ENCODE peak calls at places on chromosomes 3 and 15, in seven cellular contexts. I, G, V, K, L, O and Q are unnamed samples.

GRCh38 chr3:20772869-20773268 is 586.9 kb upstream of the SGO1 start:
- DNase-seq in O (no peak), G (no peak), K (no peak), L (no peak), I (no peak), V (no peak), Q (no peak)

GRCh38 chr15:73956276-73957086 is 30.2 kb downstream of the LOXL1 start:
- DNase-seq in K (no peak), O (no peak), I (no peak), L (no peak), V (no peak), G (peak), Q (peak)

GRCh38 chr15:57747206-57747605 is 40.7 kb downstream of the POLR2M start:
- DNase-seq in V (no peak), G (no peak), K (no peak), L (no peak), O (no peak), I (no peak), Q (no peak)

GRCh38 chr3:127722928-127723603 is 50.3 kb downstream of the ABTB1 start:
- DNase-seq in O (no peak), G (no peak), L (no peak), K (no peak), V (no peak), I (peak), Q (peak)

GRCh38 chr3:167909443-167910287 is 174.1 kb downstream of the SERPINI1 start:
- DNase-seq in K (no peak), L (no peak), I (no peak), G (no peak), O (no peak), V (no peak), Q (no peak)

GRCh38 chr3:156605686-156606605 is 51.0 kb upstream of the SSR3 start:
- DNase-seq in V (peak), O (peak), G (no peak), K (no peak), I (no peak), L (no peak), Q (peak)

GRCh38 chr15:68580026-68580882 is 1.5 kb downstream of the CORO2B start:
- DNase-seq in I (peak), O (no peak), V (no peak), G (no peak), K (no peak), L (no peak), Q (no peak)

GRCh38 chr15:63888146-63888545 is 54.4 kb upstream of the HERC1 start:
- DNase-seq in V (no peak), O (no peak), L (no peak), I (no peak), G (no peak), K (no peak), Q (no peak)

GRCh38 chr3:182364323-182364722 is 429.0 kb upstream of the ATP11B start:
- DNase-seq in G (no peak), O (no peak), I (peak), V (no peak), K (no peak), L (no peak), Q (no peak)

GRCh38 chr15:60363903-60364302 is 33.9 kb downstream of the ANXA2 start:
- DNase-seq in V (no peak), I (no peak), G (no peak), L (no peak), K (no peak), O (no peak), Q (no peak)

GRCh38 chr3:79976466-79976865 is 208.7 kb upstream of the ROBO1 start:
- DNase-seq in G (no peak), V (no peak), L (no peak), K (no peak), I (no peak), O (no peak), Q (no peak)

GRCh38 chr15:48721061-48721810 is 75.7 kb upstream of the FBN1 start:
- DNase-seq in O (no peak), K (no peak), I (no peak), V (no peak), L (no peak), G (peak), Q (peak)

GRCh38 chr15:40303576-40303975 is 4.2 kb downstream of the PLCB2 start:
- DNase-seq in V (no peak), K (no peak), L (no peak), I (no peak), O (no peak), G (no peak), Q (no peak)

GRCh38 chr3:150146891-150147761 is 176.4 kb upstream of the PFN2 start:
- DNase-seq in O (no peak), G (peak), L (no peak), V (no peak), I (peak), K (no peak), Q (peak)

GRCh38 chr3:139129892-139130291 is 85.2 kb upstream of the PRR23C start:
- DNase-seq in O (no peak), I (no peak), L (no peak), V (no peak), K (no peak), G (no peak), Q (no peak)

GRCh38 chr3:53104762-53105161 is 25.5 kb downstream of the RFT1 start:
- DNase-seq in I (no peak), L (no peak), O (no peak), V (no peak), K (no peak), G (no peak), Q (no peak)

GRCh38 chr3:195195321-195196209 is 75.4 kb downstream of the XXYLT1 start:
- DNase-seq in L (no peak), V (no peak), G (no peak), O (peak), I (no peak), K (no peak), Q (no peak)

GRCh38 chr3:128787256-128788253 is 61.6 kb downstream of the RAB7A start:
- DNase-seq in G (no peak), V (no peak), L (peak), K (no peak), O (peak), I (peak), Q (no peak)

GRCh38 chr15:101397521-101398003 is 91.9 kb downstream of the PCSK6 start:
- DNase-seq in G (no peak), I (no peak), K (no peak), O (no peak), L (no peak), V (no peak), Q (no peak)

GRCh38 chr3:182509312-182509711 is 284.0 kb upstream of the ATP11B start:
- DNase-seq in L (no peak), V (no peak), I (no peak), G (no peak), K (no peak), O (no peak), Q (no peak)

GRCh38 chr3:50661321-50661837 is 13.3 kb upstream of the DOCK3 start:
- DNase-seq in I (no peak), K (no peak), L (no peak), O (no peak), V (no peak), G (no peak), Q (no peak)

GRCh38 chr3:121750087-121750415 is 510 bp upstream of the GOLGB1 start:
- DNase-seq in V (no peak), K (no peak), G (no peak), O (no peak), L (no peak), I (peak), Q (no peak)